ENCODE peak calls at places on chromosome 19, in seven cellular contexts. H, U, G, R, C, W and Z are unnamed samples.

GRCh38 chr19:13244920-13245319 is 94.7 kb downstream of the IER2 start:
- DNase-seq in H (no peak), U (no peak), G (no peak), R (no peak), C (no peak), W (no peak), Z (no peak)

GRCh38 chr19:11426656-11427055 is 7.5 kb upstream of the RGL3 start:
- DNase-seq in H (no peak), U (no peak), G (no peak), R (no peak), C (no peak), W (no peak), Z (no peak)

GRCh38 chr19:2123682-2124387 is 27.1 kb downstream of the IZUMO4 start:
- DNase-seq in H (no peak), U (no peak), G (peak), R (no peak), C (no peak), W (no peak), Z (peak)

GRCh38 chr19:1425902-1426301 is 12.3 kb upstream of the RPS15 start:
- DNase-seq in H (no peak), U (no peak), G (no peak), R (no peak), C (no peak), W (no peak), Z (no peak)

GRCh38 chr19:9324584-9324962 is 594 bp downstream of the ZNF559 start:
- DNase-seq in H (no peak), U (no peak), G (no peak), R (no peak), C (no peak), W (no peak), Z (no peak)

GRCh38 chr19:11247391-11247790 is 8.0 kb downstream of the ANGPTL8 start:
- DNase-seq in H (peak), U (no peak), G (no peak), R (peak), C (no peak), W (no peak), Z (peak)

GRCh38 chr19:51552996-51553725 is 17.9 kb upstream of the ZNF175 start:
- DNase-seq in H (no peak), U (peak), G (peak), R (peak), C (peak), W (peak), Z (peak)

GRCh38 chr19:58538257-58539168 is 5.4 kb upstream of the TRIM28 start:
- DNase-seq in H (no peak), U (no peak), G (no peak), R (no peak), C (no peak), W (no peak), Z (peak)

GRCh38 chr19:39145180-39145953 is 19.8 kb downstream of the PAK4 start:
- DNase-seq in H (peak), U (no peak), G (no peak), R (no peak), C (no peak), W (no peak), Z (no peak)

GRCh38 chr19:16066611-16067104 is 9.6 kb upstream of the TPM4 start:
- DNase-seq in H (peak), U (peak), G (peak), R (peak), C (peak), W (peak), Z (peak)

GRCh38 chr19:1315470-1316166 is 29.9 kb downstream of the EFNA2 start:
- DNase-seq in H (no peak), U (peak), G (peak), R (peak), C (peak), W (peak), Z (peak)

GRCh38 chr19:42023121-42023942 is 29.3 kb upstream of the ATP1A3 start:
- DNase-seq in H (no peak), U (peak), G (peak), R (no peak), C (peak), W (peak), Z (peak)
- TF ChIP-seq CTCF in H (no peak), U (peak), G (peak), R (no peak), C (peak), W (peak), Z (peak)

GRCh38 chr19:14562660-14563589 is 8.9 kb downstream of the NDUFB7 start:
- DNase-seq in H (no peak), U (no peak), G (no peak), R (no peak), C (no peak), W (no peak), Z (no peak)
- H3K4me3 ChIP-seq in H (no peak), U (no peak), G (no peak), R (no peak), C (no peak), W (no peak), Z (no peak)

GRCh38 chr19:30366282-30366681 is 5.9 kb upstream of the ZNF536 start:
- DNase-seq in H (no peak), U (no peak), G (no peak), R (no peak), C (no peak), W (no peak), Z (no peak)
- TF ChIP-seq CTCF in H (no peak), U (no peak), G (no peak), R (no peak), C (no peak), W (no peak), Z (no peak)

DNA sequence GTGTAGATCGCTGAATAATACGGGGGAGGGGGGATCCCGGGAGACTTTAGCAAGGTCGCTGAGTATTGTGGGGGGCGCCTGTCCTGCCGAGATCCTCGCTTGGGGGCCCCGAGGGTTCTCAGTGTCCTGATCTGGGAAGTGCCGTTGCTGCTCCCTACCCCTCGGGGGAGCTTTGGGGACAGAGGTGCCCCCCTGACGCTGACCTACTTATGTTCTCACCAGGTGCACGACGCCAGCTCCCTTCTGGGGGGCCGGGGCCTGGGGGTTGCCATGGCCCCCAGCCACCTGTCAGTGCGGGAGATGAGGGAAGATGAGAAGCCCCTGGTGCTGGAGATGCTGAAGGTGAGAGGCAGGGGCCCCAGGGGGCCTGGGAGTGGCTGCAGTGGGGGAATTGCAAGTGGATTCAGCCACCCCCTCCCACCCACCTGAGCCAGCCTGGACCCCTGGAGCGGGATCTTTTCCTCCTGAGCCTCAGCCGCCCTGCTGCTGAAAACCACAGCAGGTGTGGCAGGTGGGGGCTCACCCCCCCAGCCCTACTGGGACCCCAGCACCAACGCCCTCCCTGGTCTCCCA is 537 bp downstream of the NAT14 start:
- DNase-seq in H (no peak), U (no peak), G (no peak), R (peak), C (no peak), W (no peak), Z (no peak)
- H3K4me3 ChIP-seq in H (peak), U (peak), G (peak), R (peak), C (peak), W (peak), Z (peak)

DNA sequence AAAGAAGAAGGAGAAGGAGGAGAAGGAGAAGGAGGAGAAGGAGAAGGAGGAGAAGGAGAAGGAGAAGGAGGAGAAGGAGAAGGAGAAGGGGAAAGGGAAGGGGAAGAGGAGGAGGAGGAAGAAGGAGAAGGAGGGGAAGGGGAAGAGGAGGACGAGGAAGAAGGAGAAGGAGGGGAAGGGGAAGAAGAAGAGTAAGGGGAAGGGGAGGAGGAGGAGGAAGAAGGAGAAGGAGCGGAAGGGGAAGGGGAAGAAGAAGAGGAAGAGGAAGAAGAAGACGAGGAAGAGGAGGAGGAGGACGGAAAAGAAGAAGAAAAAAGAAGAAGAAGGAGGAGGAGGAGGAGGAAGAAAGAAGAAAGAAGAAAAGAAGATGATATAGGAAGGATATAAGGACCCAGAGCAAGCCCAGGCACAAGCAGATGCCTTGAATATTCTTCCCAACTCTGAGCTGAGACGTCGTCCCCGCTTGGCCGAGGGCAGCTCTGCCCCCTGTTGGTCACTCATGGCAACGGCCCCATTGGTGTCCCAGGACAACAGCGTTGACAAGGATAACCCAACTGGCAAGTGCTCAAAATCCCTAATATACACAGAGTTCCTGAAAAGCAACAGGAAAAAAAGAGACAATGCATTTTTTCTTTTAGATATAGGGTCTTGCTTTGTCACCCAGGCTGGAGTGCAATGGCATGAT is 30.6 kb upstream of the IGSF23 start:
- DNase-seq in H (no peak), U (no peak), G (peak), R (peak), C (no peak), W (no peak), Z (peak)
- TF ChIP-seq CTCF in H (no peak), U (peak), G (peak), R (peak), C (peak), W (peak), Z (peak)

GRCh38 chr19:4449826-4450075 is 7.8 kb downstream of the UBXN6 start:
- DNase-seq in H (no peak), U (no peak), G (no peak), R (no peak), C (no peak), W (no peak), Z (no peak)

GRCh38 chr19:4447327-4448146 is 10.1 kb downstream of the UBXN6 start:
- DNase-seq in H (no peak), U (no peak), G (no peak), R (no peak), C (no peak), W (no peak), Z (no peak)

GRCh38 chr19:4446801-4447200 is 10.8 kb downstream of the UBXN6 start:
- DNase-seq in H (no peak), U (no peak), G (no peak), R (no peak), C (no peak), W (no peak), Z (no peak)

GRCh38 chr19:4448147-4448985 is 9.2 kb downstream of the UBXN6 start:
- DNase-seq in H (no peak), U (no peak), G (no peak), R (no peak), C (no peak), W (no peak), Z (no peak)

GRCh38 chr19:4449022-4449825 is 8.4 kb downstream of the UBXN6 start:
- DNase-seq in H (no peak), U (no peak), G (no peak), R (no peak), C (no peak), W (no peak), Z (no peak)
- H3K4me3 ChIP-seq in H (no peak), U (no peak), G (no peak), R (no peak), C (no peak), W (no peak), Z (no peak)

GRCh38 chr19:4730740-4731171 is 7.1 kb upstream of the DPP9 start:
- DNase-seq in H (no peak), U (no peak), G (peak), R (no peak), C (no peak), W (no peak), Z (no peak)
- TF ChIP-seq CTCF in H (peak), U (peak), G (peak), R (peak), C (peak), W (peak), Z (peak)

DNA sequence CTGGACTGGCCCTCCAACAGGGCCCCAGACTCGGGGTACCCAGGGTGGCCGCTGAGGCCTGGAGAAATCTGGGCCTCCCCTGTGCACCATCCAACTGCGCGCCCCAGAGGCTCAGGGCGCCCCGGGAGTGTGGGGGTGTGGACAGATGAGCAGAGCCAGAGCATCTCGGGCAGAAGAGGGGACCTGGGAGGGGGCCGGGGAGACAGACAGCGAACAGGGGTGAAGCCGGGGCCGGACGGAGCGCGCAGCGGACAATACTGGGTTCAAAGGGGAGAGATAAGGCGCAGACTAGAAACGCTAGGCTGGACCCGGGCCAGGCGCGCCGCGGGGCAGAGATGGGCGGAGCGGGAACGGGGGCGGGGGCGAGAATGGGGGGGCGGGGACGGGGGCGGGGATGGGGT is 460 bp upstream of the CERS4 start:
- DNase-seq in H (no peak), U (no peak), G (no peak), R (no peak), C (no peak), W (no peak), Z (no peak)
- H3K4me3 ChIP-seq in H (peak), U (peak), G (peak), R (peak), C (peak), W (peak), Z (peak)

GRCh38 chr19:55598719-55599467 is 424 bp downstream of the FIZ1 start:
- DNase-seq in H (peak), U (peak), G (peak), R (peak), C (peak), W (peak), Z (peak)
- TF ChIP-seq CTCF in H (no peak), U (no peak), G (no peak), R (no peak), C (no peak), W (no peak), Z (no peak)